ENCODE peak calls at places on chromosomes 7 and 10, in six cellular contexts. X is HepG2, V is IMR-90, F is astrocyte, D is GM23338, L is mammary epithelial cell. S is an unnamed sample.

GRCh38 chr7:43869898-43870240 is 552 bp upstream of the MRPS24 start:
- DNase-seq in X (no peak), V (peak; percentile 96), F (peak; percentile 95), D (peak; percentile 16), L (peak; percentile 93), S (peak; percentile 87)

GRCh38 chr7:106178593-106179134 is 66.6 kb upstream of the SYPL1 start:
- DNase-seq in X (peak; percentile 5), V (peak; percentile 57), F (peak; percentile 36), D (no peak), L (peak; percentile 55), S (peak; percentile 86)

GRCh38 chr10:24115403-24115802 is 93.5 kb upstream of the KIAA1217 start:
- DNase-seq in X (no peak), V (no peak), F (no peak), D (no peak), L (no peak), S (no peak)

GRCh38 chr10:24561453-24561852 is 162.2 kb downstream of the ARHGAP21 start:
- DNase-seq in X (no peak), V (peak; percentile 4), F (peak; percentile 15), D (no peak), L (peak; percentile 46), S (peak; percentile 39)

GRCh38 chr7:141663081-141663510 is 38.9 kb downstream of the DENND11 start:
- DNase-seq in X (peak; percentile 79), V (no peak), F (no peak), D (no peak), L (peak; percentile 52), S (peak; percentile 78)

GRCh38 chr10:117140525-117140902 is 2.4 kb upstream of the VAX1 start:
- DNase-seq in X (no peak), V (no peak), F (no peak), D (peak; percentile 62), L (no peak), S (no peak)

GRCh38 chr7:50349963-50350944 is 45.7 kb downstream of the IKZF1 start:
- DNase-seq in X (no peak), V (no peak), F (no peak), D (no peak), L (no peak), S (no peak)

GRCh38 chr10:13448216-13448615 is 80.6 kb downstream of the BEND7 start:
- DNase-seq in X (no peak), V (peak; percentile 74), F (peak; percentile 92), D (no peak), L (peak; percentile 17), S (no peak)

GRCh38 chr7:95525503-95525902 is 39.8 kb downstream of the ASB4 start:
- DNase-seq in X (no peak), V (no peak), F (no peak), D (no peak), L (no peak), S (no peak)

GRCh38 chr10:6619663-6620062 is 39.6 kb upstream of the PRKCQ start:
- DNase-seq in X (no peak), V (no peak), F (no peak), D (no peak), L (no peak), S (no peak)

GRCh38 chr7:2523941-2524807 is 4.6 kb downstream of the LFNG start:
- DNase-seq in X (peak; percentile 62), V (peak; percentile 41), F (peak; percentile 65), D (peak; percentile 74), L (peak; percentile 76), S (peak; percentile 86)

GRCh38 chr10:27369832-27370231 is 129.2 kb upstream of the ACBD5 start:
- DNase-seq in X (no peak), V (no peak), F (no peak), D (peak; percentile 35), L (no peak), S (peak; percentile 41)

GRCh38 chr10:80900661-80901060 is 363.0 kb downstream of the SH2D4B start:
- DNase-seq in X (peak; percentile 2), V (no peak), F (no peak), D (no peak), L (no peak), S (no peak)

GRCh38 chr7:121000091-121000983 is 11.8 kb downstream of the CPED1 start:
- DNase-seq in X (no peak), V (peak; percentile 73), F (peak; percentile 45), D (no peak), L (no peak), S (no peak)

GRCh38 chr10:33290286-33291052 is 44.0 kb downstream of the NRP1 start:
- DNase-seq in X (no peak), V (no peak), F (peak; percentile 53), D (peak; percentile 28), L (no peak), S (no peak)

DNA sequence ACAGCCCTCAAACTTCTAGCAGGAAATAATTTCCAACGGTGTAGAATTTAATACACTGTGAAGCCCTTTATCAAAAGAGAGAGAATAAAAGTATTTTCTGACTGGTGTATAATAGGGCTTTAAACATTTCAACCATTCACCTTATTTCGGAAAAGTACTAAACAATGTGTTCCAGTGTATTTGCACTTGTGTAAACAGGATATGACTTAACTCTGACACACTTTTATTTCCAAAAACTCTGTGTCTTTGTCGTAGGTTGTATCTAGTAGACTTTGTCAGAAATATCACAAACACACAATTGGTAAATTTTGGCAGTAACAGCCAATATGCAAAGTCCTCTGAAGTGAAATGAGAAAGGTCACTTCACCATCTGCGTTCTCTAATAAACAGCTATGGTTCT is 10.3 kb upstream of the TSPAN13 start:
- DNase-seq in X (no peak), V (peak; percentile 78), F (peak; percentile 50), D (no peak), L (peak; percentile 43), S (peak; percentile 65)
- H3K4me2 ChIP-seq in X (no peak overlapping the region), V (peak overlapping the region; percentile 51), F (peak overlapping the region; percentile 55), D (no peak overlapping the region), L (peak overlapping the region; percentile 1), S (peak overlapping the region; percentile 34)

GRCh38 chr7:151246161-151247015 is 2.1 kb downstream of the SMARCD3 start:
- DNase-seq in X (no peak), V (no peak), F (no peak), D (peak; percentile 45), L (no peak), S (no peak)
- H3K4me1 ChIP-seq in X (peaks cover 80% of the 10 kb centered on the region), V (peaks cover 38% of the 10 kb centered on the region), F (peaks cover 49% of the 10 kb centered on the region), D (peaks cover 44% of the 10 kb centered on the region), L (peaks cover 18% of the 10 kb centered on the region), S (peaks cover 4% of the 10 kb centered on the region)

GRCh38 chr7:28036748-28037147 is 143.8 kb downstream of the JAZF1 start:
- DNase-seq in X (no peak), V (no peak), F (peak; percentile 26), D (no peak), L (peak; percentile 16), S (peak; percentile 42)
- H3K4me2 ChIP-seq in X (no peak overlapping the region), V (peak overlapping the region; percentile 86), F (peak overlapping the region; percentile 82), D (no peak overlapping the region), L (peak overlapping the region; percentile 71), S (peak overlapping the region; percentile 91)

GRCh38 chr7:138610671-138611170 is 90.4 kb downstream of the SVOPL start:
- DNase-seq in X (peak; percentile 61), V (no peak), F (no peak), D (peak; percentile 32), L (no peak), S (no peak)
- H3K4me1 ChIP-seq in X (peaks cover 51% of the 10 kb centered on the region), V (no peaks in the 10 kb centered on the region), F (no peaks in the 10 kb centered on the region), D (no peaks in the 10 kb centered on the region), L (no peaks in the 10 kb centered on the region), S (no peaks in the 10 kb centered on the region)

GRCh38 chr10:667602-668143 is 21.8 kb downstream of the DIP2C start:
- DNase-seq in X (no peak), V (no peak), F (no peak), D (no peak), L (no peak), S (no peak)

GRCh38 chr10:665579-666091 is 23.8 kb downstream of the DIP2C start:
- DNase-seq in X (no peak), V (peak; percentile 91), F (no peak), D (no peak), L (no peak), S (no peak)

GRCh38 chr10:668786-669485 is 20.5 kb downstream of the DIP2C start:
- DNase-seq in X (no peak), V (no peak), F (no peak), D (no peak), L (no peak), S (no peak)

GRCh38 chr10:666237-667012 is 23.0 kb downstream of the DIP2C start:
- DNase-seq in X (no peak), V (no peak), F (no peak), D (no peak), L (no peak), S (no peak)

DNA sequence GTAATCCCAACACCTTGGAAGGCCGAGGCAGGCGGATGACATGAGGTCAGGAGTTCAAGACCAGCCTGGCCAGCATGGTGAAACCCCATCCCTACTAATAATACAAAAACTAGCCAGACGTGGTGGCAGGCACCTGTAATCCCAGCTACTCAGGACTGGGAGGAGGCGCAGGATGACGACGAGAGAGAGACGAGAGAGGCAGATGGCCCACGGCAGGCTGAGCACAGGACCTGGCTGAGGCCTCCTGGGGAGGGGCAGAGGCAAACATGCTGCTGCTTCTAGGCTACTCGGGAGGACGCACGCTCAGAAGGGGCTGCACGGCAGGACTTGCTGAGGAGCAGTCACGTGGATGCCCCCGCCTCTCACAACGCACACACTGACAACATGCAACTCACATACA is 22.4 kb downstream of the DIP2C start:
- DNase-seq in X (no peak), V (no peak), F (no peak), D (no peak), L (no peak), S (no peak)
- H3K4me2 ChIP-seq in X (no peak overlapping the region), V (no peak overlapping the region), F (no peak overlapping the region), D (no peak overlapping the region), L (no peak overlapping the region), S (no peak overlapping the region)

GRCh38 chr10:64571053-64571452 is 1049.9 kb downstream of the REEP3 start:
- DNase-seq in X (no peak), V (no peak), F (no peak), D (no peak), L (no peak), S (no peak)
- H3K4me1 ChIP-seq in X (peaks cover 19% of the 10 kb centered on the region), V (no peaks in the 10 kb centered on the region), F (no peaks in the 10 kb centered on the region), D (no peaks in the 10 kb centered on the region), L (no peaks in the 10 kb centered on the region), S (no peaks in the 10 kb centered on the region)

GRCh38 chr7:94476251-94476840 is 33.3 kb upstream of the CASD1 start:
- DNase-seq in X (peak; percentile 7), V (no peak), F (no peak), D (no peak), L (no peak), S (no peak)

GRCh38 chr7:94472608-94473007 is 37.0 kb upstream of the CASD1 start:
- DNase-seq in X (no peak), V (no peak), F (no peak), D (no peak), L (no peak), S (no peak)

GRCh38 chr7:94466516-94466915 is 43.1 kb upstream of the CASD1 start:
- DNase-seq in X (no peak), V (no peak), F (no peak), D (no peak), L (peak; percentile 1), S (peak; percentile 57)

DNA sequence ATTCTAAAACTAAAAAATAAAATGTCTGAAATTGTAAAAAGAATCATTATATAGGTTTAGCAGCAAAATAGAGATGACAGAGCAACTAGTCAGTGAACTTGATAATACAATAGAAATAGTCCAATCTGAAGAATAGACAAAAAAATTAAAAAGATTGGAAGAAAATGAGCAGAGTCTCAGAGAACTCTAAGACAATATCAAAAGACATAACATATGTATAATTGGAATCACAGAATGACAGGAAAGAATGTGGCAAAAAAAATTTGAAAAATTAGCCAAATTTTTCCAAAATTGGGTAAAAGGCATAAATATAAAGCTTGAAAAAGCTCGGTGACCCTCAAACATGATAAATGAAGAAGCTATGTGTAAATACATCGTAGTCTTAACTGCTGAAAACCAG is 38.0 kb upstream of the CASD1 start:
- DNase-seq in X (no peak), V (no peak), F (no peak), D (no peak), L (no peak), S (no peak)
- H3K4me2 ChIP-seq in X (no peak overlapping the region), V (no peak overlapping the region), F (no peak overlapping the region), D (no peak overlapping the region), L (no peak overlapping the region), S (no peak overlapping the region)

GRCh38 chr10:110841767-110842267 is 29.9 kb upstream of the PDCD4 start:
- DNase-seq in X (no peak), V (no peak), F (no peak), D (no peak), L (no peak), S (no peak)
- H3K4me1 ChIP-seq in X (peaks cover 99% of the 10 kb centered on the region), V (no peaks in the 10 kb centered on the region), F (no peaks in the 10 kb centered on the region), D (peaks cover 3% of the 10 kb centered on the region), L (peaks cover 14% of the 10 kb centered on the region), S (no peaks in the 10 kb centered on the region)

S was measured in PC-3.